ENCODE peak calls at places on chromosomes 13 and 19, in nine cellular contexts. N, C, H, S, K, Q, W, J and V are unnamed samples. For H3K4me1, the result is how much of the 10 kb centered on the place peaks cover.

GRCh38 chr19:12970070-12970820 is 869 bp downstream of the DAND5 start:
- DNase-seq in W (no peak), J (no peak), K (no peak), S (no peak), Q (no peak), N (no peak), C (no peak), H (no peak), V (no peak)

GRCh38 chr13:111131048-111131447 is 15.9 kb downstream of the ARHGEF7 start:
- DNase-seq in H (no peak), K (no peak), S (no peak), Q (no peak), C (no peak), W (no peak), N (no peak), J (no peak), V (no peak)

GRCh38 chr19:35216833-35217707 is 11.5 kb downstream of the FAM187B start:
- DNase-seq in N (peak), W (peak), Q (peak), S (no peak), K (no peak), J (no peak), C (peak), H (no peak), V (peak)

GRCh38 chr13:27504126-27504525 is 53.8 kb upstream of the MTIF3 start:
- DNase-seq in Q (no peak), C (no peak), J (no peak), S (no peak), N (no peak), K (no peak), W (no peak), H (no peak), V (no peak)

GRCh38 chr19:12767150-12767549 is 8.2 kb downstream of the HOOK2 start:
- DNase-seq in K (no peak), Q (no peak), C (no peak), J (no peak), W (no peak), N (no peak), H (no peak), S (no peak), V (no peak)

GRCh38 chr19:15507068-15508034 is 974 bp upstream of the CYP4F22 start:
- DNase-seq in K (no peak), Q (no peak), S (no peak), W (no peak), H (no peak), N (no peak), C (no peak), J (no peak), V (no peak)

GRCh38 chr13:67369895-67370660 is 139.9 kb upstream of the PCDH9 start:
- DNase-seq in K (no peak), Q (no peak), S (peak), C (no peak), N (no peak), W (no peak), J (no peak), H (no peak), V (no peak)

GRCh38 chr13:110868631-110869165 is 46.2 kb downstream of the ANKRD10 start:
- DNase-seq in S (no peak), Q (no peak), H (no peak), W (no peak), J (no peak), K (no peak), C (no peak), N (no peak), V (no peak)

GRCh38 chr13:20968745-20969144 is 66.2 kb upstream of the XPO4 start:
- DNase-seq in N (no peak), K (no peak), S (peak), C (no peak), W (no peak), J (no peak), Q (no peak), H (no peak), V (no peak)

GRCh38 chr13:110507678-110508381 is 53.7 kb downstream of the RAB20 start:
- DNase-seq in Q (no peak), S (no peak), W (no peak), C (no peak), N (no peak), H (no peak), J (peak), K (no peak), V (no peak)

GRCh38 chr13:65594255-65594654 is 1635.9 kb downstream of the PCDH9 start:
- DNase-seq in K (no peak), S (peak), N (no peak), C (no peak), Q (no peak), W (no peak), H (no peak), J (no peak), V (no peak)

GRCh38 chr19:55210120-55210493 is 806 bp upstream of the PTPRH start:
- DNase-seq in S (peak), K (no peak), W (no peak), C (no peak), N (no peak), Q (no peak), J (no peak), H (no peak), V (no peak)

GRCh38 chr19:11091343-11092153 is 2.3 kb downstream of the LDLR start:
- DNase-seq in W (peak), Q (no peak), C (no peak), N (no peak), J (peak), S (peak), H (peak), K (peak), V (peak)

GRCh38 chr13:25847635-25848616 is 203.9 kb downstream of the SHISA2 start:
- DNase-seq in J (no peak), N (no peak), C (no peak), W (no peak), S (peak), K (no peak), H (no peak), Q (no peak), V (no peak)

GRCh38 chr13:38690231-38690630 is 3.4 kb downstream of the FREM2 start:
- DNase-seq in C (no peak), H (no peak), Q (no peak), N (no peak), K (no peak), J (no peak), W (no peak), S (no peak), V (no peak)

GRCh38 chr13:41523396-41523795 is 66.0 kb downstream of the RGCC start:
- DNase-seq in N (no peak), W (no peak), H (no peak), J (no peak), Q (no peak), K (no peak), S (no peak), C (no peak), V (no peak)

GRCh38 chr13:75430618-75431209 is 51.3 kb downstream of the TBC1D4 start:
- DNase-seq in H (no peak), W (no peak), Q (no peak), C (no peak), J (no peak), N (no peak), S (no peak), K (no peak), V (no peak)

GRCh38 chr19:44282846-44283245 is 22.0 kb downstream of the ZNF235 start:
- DNase-seq in J (no peak), C (no peak), W (no peak), Q (no peak), K (no peak), S (no peak), N (no peak), H (no peak), V (no peak)

GRCh38 chr13:26216042-26216441 is 6.1 kb downstream of the RNF6 start:
- DNase-seq in W (no peak), H (no peak), K (no peak), S (no peak), N (no peak), Q (no peak), J (no peak), C (no peak), V (no peak)

GRCh38 chr19:19627716-19628498 is at the start of gene LPAR2:
- DNase-seq in S (peak), C (peak), W (peak), H (no peak), Q (no peak), N (peak), K (no peak), J (no peak), V (peak)

GRCh38 chr13:98190889-98191444 is 13.9 kb upstream of the RNF113B start:
- DNase-seq in Q (no peak), S (no peak), J (no peak), N (no peak), C (no peak), W (no peak), K (no peak), H (no peak), V (no peak)

GRCh38 chr13:102374233-102374632 is 27.6 kb downstream of the FGF14 start:
- DNase-seq in W (no peak), N (no peak), H (no peak), C (no peak), S (no peak), K (no peak), J (no peak), Q (no peak), V (no peak)

GRCh38 chr13:95678967-95679366 is 2.0 kb downstream of the DNAJC3 start:
- DNase-seq in W (no peak), J (no peak), Q (no peak), H (no peak), N (no peak), K (no peak), S (no peak), C (no peak), V (no peak)

GRCh38 chr19:19710506-19710905 is 22.4 kb downstream of the ZNF14 start:
- DNase-seq in N (no peak), S (no peak), Q (no peak), K (no peak), J (no peak), C (no peak), H (no peak), W (no peak), V (no peak)

GRCh38 chr13:94329754-94330551 is 149.5 kb downstream of the DCT start:
- DNase-seq in Q (peak), H (no peak), S (peak), N (no peak), K (peak), C (no peak), W (no peak), J (peak), V (no peak)

GRCh38 chr19:45200614-45201013 is 22.0 kb downstream of the BLOC1S3 start:
- DNase-seq in C (no peak), K (no peak), N (peak), J (no peak), H (no peak), Q (peak), S (peak), W (no peak), V (no peak)

GRCh38 chr13:101140087-101140770 is 276.1 kb downstream of the NALCN start:
- DNase-seq in H (no peak), C (no peak), Q (no peak), S (no peak), J (no peak), K (no peak), N (no peak), W (no peak), V (no peak)

GRCh38 chr13:43478178-43478577 is 308.6 kb downstream of the ENOX1 start:
- DNase-seq in Q (no peak), J (no peak), H (no peak), W (no peak), K (no peak), N (no peak), C (no peak), S (no peak), V (no peak)

GRCh38 chr13:110109910-110110309 is 197.0 kb downstream of the COL4A1 start:
- DNase-seq in H (peak), J (peak), C (no peak), Q (no peak), K (peak), S (peak), N (peak), W (no peak), V (no peak)

GRCh38 chr13:33547035-33547434 is 261.5 kb upstream of the STARD13 start:
- DNase-seq in N (no peak), H (no peak), C (no peak), K (no peak), S (no peak), Q (no peak), J (no peak), W (no peak), V (no peak)

GRCh38 chr13:45464687-45465453 is at the start of gene COG3:
- DNase-seq in J (peak), K (peak), Q (peak), S (peak), N (peak), H (peak), C (peak), W (peak), V (peak)

GRCh38 chr13:110697842-110698241 is 8.1 kb downstream of the CARS2 start:
- DNase-seq in C (no peak), N (no peak), K (no peak), S (no peak), J (no peak), Q (no peak), W (no peak), H (no peak), V (no peak)

GRCh38 chr13:30978981-30979956 is 46.8 kb downstream of the TEX26 start:
- DNase-seq in C (peak), N (peak), S (no peak), J (no peak), W (peak), Q (no peak), H (no peak), K (no peak), V (peak)

GRCh38 chr19:5131031-5131865 is 162.3 kb downstream of the KDM4B start:
- DNase-seq in C (peak), S (no peak), W (peak), J (no peak), H (no peak), Q (no peak), K (no peak), N (no peak), V (no peak)

GRCh38 chr19:5128932-5129389 is 160.0 kb downstream of the KDM4B start:
- DNase-seq in S (peak), J (peak), K (no peak), H (no peak), C (no peak), N (no peak), W (no peak), Q (peak), V (no peak)

GRCh38 chr19:5129691-5130090 is 160.8 kb downstream of the KDM4B start:
- DNase-seq in S (no peak), N (no peak), Q (no peak), J (no peak), C (no peak), W (no peak), H (no peak), K (no peak), V (no peak)

GRCh38 chr19:5131866-5132561 is 163.1 kb downstream of the KDM4B start:
- DNase-seq in C (peak), N (no peak), S (peak), W (peak), J (no peak), K (no peak), Q (no peak), H (no peak), V (no peak)

GRCh38 chr19:5130371-5131030 is 161.6 kb downstream of the KDM4B start:
- DNase-seq in W (peak), K (no peak), N (no peak), S (no peak), C (peak), Q (no peak), H (no peak), J (no peak), V (peak)
- H3K4me1 ChIP-seq in W (under half), K (under half), N (under half), S (under half), C (half or more), Q (under half), H (under half), J (under half), V (under half)

GRCh38 chr19:48149430-48149829 is 20.7 kb downstream of the LIG1 start:
- DNase-seq in Q (no peak), N (no peak), H (no peak), W (no peak), S (no peak), J (no peak), K (no peak), C (no peak), V (no peak)
- H3K27ac ChIP-seq in Q (no peak), N (no peak), H (no peak), W (no peak), S (no peak), J (no peak), K (peak), C (no peak), V (no peak)

GRCh38 chr19:39446365-39447084 is 1.1 kb downstream of the SUPT5H start:
- DNase-seq in S (no peak), W (no peak), N (no peak), Q (no peak), K (no peak), C (no peak), J (no peak), H (no peak), V (no peak)

GRCh38 chr19:39449116-39449797 is 3.9 kb downstream of the SUPT5H start:
- DNase-seq in N (no peak), S (no peak), Q (no peak), J (no peak), W (no peak), C (peak), K (no peak), H (no peak), V (no peak)

GRCh38 chr19:39444598-39445257 is 654 bp upstream of the SUPT5H start:
- DNase-seq in H (no peak), W (no peak), C (no peak), N (no peak), Q (no peak), K (no peak), J (no peak), S (peak), V (no peak)

GRCh38 chr19:39448271-39448670 is 2.9 kb downstream of the SUPT5H start:
- DNase-seq in N (no peak), K (no peak), J (no peak), Q (no peak), C (peak), W (no peak), S (peak), H (no peak), V (no peak)

DNA sequence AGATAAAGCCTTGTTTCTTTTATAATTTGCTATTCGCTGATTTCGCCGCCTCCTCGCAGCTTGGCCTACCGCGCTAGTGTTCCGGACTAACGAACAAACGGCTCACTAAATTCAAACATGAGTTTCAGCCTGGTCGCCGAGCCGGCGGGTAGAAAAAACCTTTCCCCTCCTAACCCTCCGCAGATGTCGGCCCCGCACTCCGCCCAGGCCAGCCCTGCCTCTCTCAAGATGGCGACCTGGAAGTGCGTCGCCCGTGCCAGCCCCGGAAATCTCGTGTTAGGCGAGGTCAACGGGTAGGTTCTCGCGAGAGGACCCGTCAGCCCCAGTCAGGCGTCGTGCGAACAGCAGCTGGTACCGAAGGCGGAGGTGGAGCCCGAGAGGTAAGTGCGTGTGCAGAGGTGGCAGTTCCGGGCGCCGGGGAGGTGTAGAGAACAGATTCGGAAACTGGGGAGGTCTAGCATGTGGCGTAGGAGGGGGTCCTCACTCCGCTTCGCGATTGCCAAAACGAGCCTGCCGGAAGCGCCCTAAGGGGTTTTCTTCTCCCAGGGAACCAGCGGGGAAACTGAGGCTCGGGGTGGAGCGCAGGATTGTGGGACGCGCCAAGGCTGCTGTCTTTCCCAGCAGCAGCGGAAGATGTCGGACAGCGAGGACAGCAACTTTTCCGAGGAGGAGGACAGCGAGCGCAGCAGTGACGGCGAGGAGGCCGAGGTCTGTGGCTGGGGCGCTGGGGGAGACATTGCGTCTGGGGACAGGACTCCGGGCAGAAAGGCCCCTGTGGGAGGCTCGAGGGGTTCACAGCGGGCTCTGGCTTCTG is at the start of gene SUPT5H:
- DNase-seq in K (peak), C (peak), H (peak), Q (peak), S (peak), W (peak), J (peak), N (peak), V (peak)
- H3K4me1 ChIP-seq in K (half or more), C (half or more), H (half or more), Q (under half), S (under half), W (under half), J (under half), N (under half), V (under half)

GRCh38 chr19:1153891-1154730 is 20.0 kb downstream of the SBNO2 start:
- DNase-seq in K (no peak), J (no peak), C (no peak), Q (no peak), N (no peak), W (no peak), H (no peak), S (no peak), V (no peak)

GRCh38 chr19:1150333-1151036 is 23.6 kb downstream of the SBNO2 start:
- DNase-seq in Q (no peak), C (no peak), K (no peak), N (no peak), S (no peak), W (no peak), J (no peak), H (no peak), V (no peak)

GRCh38 chr19:1151917-1152601 is 22.0 kb downstream of the SBNO2 start:
- DNase-seq in Q (no peak), J (no peak), C (no peak), W (no peak), H (no peak), K (no peak), N (no peak), S (no peak), V (no peak)

GRCh38 chr19:1149259-1150045 is 24.6 kb downstream of the SBNO2 start:
- DNase-seq in H (no peak), K (no peak), J (no peak), N (no peak), W (no peak), Q (no peak), C (no peak), S (no peak), V (no peak)

GRCh38 chr19:1151037-1151716 is 22.9 kb downstream of the SBNO2 start:
- DNase-seq in N (no peak), W (no peak), K (no peak), S (no peak), C (no peak), Q (no peak), J (no peak), H (no peak), V (no peak)
- H3K27ac ChIP-seq in N (no peak), W (no peak), K (peak), S (peak), C (no peak), Q (peak), J (peak), H (peak), V (no peak)

DNA sequence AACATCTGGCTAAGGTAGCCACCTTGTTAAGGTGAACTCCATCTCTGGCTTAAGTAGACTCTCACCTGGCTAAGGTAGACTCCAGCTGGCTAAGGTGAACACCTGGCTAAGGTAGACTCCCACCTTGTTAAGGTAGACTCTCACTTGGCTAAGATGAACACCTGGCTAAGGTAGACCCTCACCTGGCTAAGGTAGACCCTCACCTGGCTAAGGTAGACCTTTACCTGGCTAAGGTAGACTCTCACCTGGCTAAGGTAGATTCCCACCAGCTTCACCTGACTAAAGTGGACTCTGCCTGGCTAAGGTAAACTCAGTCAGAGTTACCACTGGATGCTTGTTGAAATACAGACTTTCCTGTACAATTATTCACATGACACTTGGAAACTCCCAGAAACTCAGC is 23.6 kb downstream of the PIN1 start:
- DNase-seq in N (no peak), K (no peak), S (no peak), J (no peak), W (no peak), C (no peak), H (no peak), Q (no peak), V (no peak)
- H3K4me1 ChIP-seq in N (under half), K (under half), S (under half), J (under half), W (half or more), C (under half), H (under half), Q (under half), V (half or more)

GRCh38 chr19:54189668-54190502 is 505 bp upstream of the MBOAT7 start:
- DNase-seq in W (peak), S (peak), K (peak), H (peak), N (peak), J (peak), C (peak), Q (peak), V (peak)

GRCh38 chr19:54191671-54192453 is 754 bp downstream of the TSEN34 start:
- DNase-seq in J (no peak), H (no peak), Q (no peak), K (no peak), N (no peak), S (peak), C (no peak), W (no peak), V (no peak)

GRCh38 chr19:54190942-54191670 is at the start of gene TSEN34:
- DNase-seq in C (peak), Q (peak), W (no peak), H (no peak), J (peak), K (no peak), S (no peak), N (peak), V (no peak)

GRCh38 chr19:54189020-54189667 is at the start of gene MBOAT7:
- DNase-seq in S (no peak), C (peak), K (no peak), H (no peak), W (no peak), N (no peak), Q (no peak), J (no peak), V (no peak)

GRCh38 chr19:54190503-54190941 is 586 bp upstream of the TSEN34 start:
- DNase-seq in J (peak), H (peak), S (peak), N (peak), C (peak), K (peak), W (peak), Q (peak), V (peak)
- H3K27ac ChIP-seq in J (peak), H (peak), S (peak), N (peak), C (peak), K (peak), W (peak), Q (peak), V (peak)